ENCODE peak calls at places on chromosomes 13 and 19, in five cellular contexts. One of them, this sample, is unnamed. For H3K27me3 and H3K9me3, the result is how much of the 10 kb centered on the place peaks cover.

GRCh38 chr19:34299576-34299975 is 45.2 kb downstream of the GARRE1 start:
- DNase-seq in left lung: no peak
- DNase-seq in mammary epithelial cell: no peak
- DNase-seq in cardiac muscle cell: no peak
- DNase-seq in ascending aorta: no peak
- DNase-seq in this sample: no peak

GRCh38 chr19:709965-710714 is 1.4 kb downstream of the PALM start:
- DNase-seq in left lung: no peak
- DNase-seq in mammary epithelial cell: no peak
- DNase-seq in cardiac muscle cell: no peak
- DNase-seq in ascending aorta: no peak
- DNase-seq in this sample: no peak

GRCh38 chr13:111846396-111847174 is 220.4 kb upstream of the SOX1 start:
- DNase-seq in left lung: no peak
- DNase-seq in mammary epithelial cell: no peak
- DNase-seq in cardiac muscle cell: no peak
- DNase-seq in ascending aorta: no peak
- DNase-seq in this sample: no peak

GRCh38 chr13:23321534-23322241 is 111.8 kb downstream of the SACS start:
- DNase-seq in left lung: peak
- DNase-seq in mammary epithelial cell: peak
- DNase-seq in cardiac muscle cell: peak
- DNase-seq in ascending aorta: peak
- DNase-seq in this sample: peak

GRCh38 chr13:96229356-96229755 is 139.4 kb downstream of the HS6ST3 start:
- DNase-seq in left lung: no peak
- DNase-seq in mammary epithelial cell: peak
- DNase-seq in cardiac muscle cell: peak
- DNase-seq in ascending aorta: no peak
- DNase-seq in this sample: peak

GRCh38 chr19:46480409-46480808 is 9.0 kb upstream of the PNMA8A start:
- DNase-seq in left lung: no peak
- DNase-seq in mammary epithelial cell: no peak
- DNase-seq in cardiac muscle cell: peak
- DNase-seq in ascending aorta: no peak
- DNase-seq in this sample: no peak

GRCh38 chr13:100815476-100816046 is 141.0 kb upstream of the TMTC4 start:
- DNase-seq in left lung: no peak
- DNase-seq in mammary epithelial cell: peak
- DNase-seq in cardiac muscle cell: no peak
- DNase-seq in ascending aorta: no peak
- DNase-seq in this sample: no peak

GRCh38 chr13:50990540-50991506 is 81.2 kb downstream of the RNASEH2B start:
- DNase-seq in left lung: peak
- DNase-seq in mammary epithelial cell: no peak
- DNase-seq in cardiac muscle cell: peak
- DNase-seq in ascending aorta: peak
- DNase-seq in this sample: no peak

GRCh38 chr13:41199061-41199460 is 4.7 kb upstream of the KBTBD7 start:
- DNase-seq in left lung: no peak
- DNase-seq in mammary epithelial cell: no peak
- DNase-seq in cardiac muscle cell: no peak
- DNase-seq in ascending aorta: no peak
- DNase-seq in this sample: no peak

GRCh38 chr19:6260912-6261636 is 18.7 kb downstream of the MLLT1 start:
- DNase-seq in left lung: no peak
- DNase-seq in mammary epithelial cell: no peak
- DNase-seq in cardiac muscle cell: no peak
- DNase-seq in ascending aorta: no peak
- DNase-seq in this sample: no peak

GRCh38 chr19:32018014-32018413 is 327.4 kb upstream of the ZNF507 start:
- DNase-seq in left lung: no peak
- DNase-seq in mammary epithelial cell: peak
- DNase-seq in cardiac muscle cell: peak
- DNase-seq in ascending aorta: no peak
- DNase-seq in this sample: no peak

GRCh38 chr13:113002206-113002821 is 33.3 kb downstream of the MCF2L start:
- DNase-seq in left lung: no peak
- DNase-seq in mammary epithelial cell: no peak
- DNase-seq in cardiac muscle cell: no peak
- DNase-seq in ascending aorta: no peak
- DNase-seq in this sample: no peak

GRCh38 chr13:28819046-28819747 is 942 bp upstream of the MTUS2 start:
- DNase-seq in left lung: no peak
- DNase-seq in mammary epithelial cell: peak
- DNase-seq in cardiac muscle cell: peak
- DNase-seq in ascending aorta: no peak
- DNase-seq in this sample: peak

GRCh38 chr13:101545521-101545920 is 93.0 kb downstream of the ITGBL1 start:
- DNase-seq in left lung: no peak
- DNase-seq in mammary epithelial cell: no peak
- DNase-seq in cardiac muscle cell: no peak
- DNase-seq in ascending aorta: peak
- DNase-seq in this sample: no peak

GRCh38 chr19:10998045-10998533 is 37.3 kb downstream of the SMARCA4 start:
- DNase-seq in left lung: no peak
- DNase-seq in mammary epithelial cell: no peak
- DNase-seq in cardiac muscle cell: peak
- DNase-seq in ascending aorta: no peak
- DNase-seq in this sample: no peak

GRCh38 chr13:92074658-92075057 is 676.2 kb downstream of the GPC5 start:
- DNase-seq in left lung: no peak
- DNase-seq in mammary epithelial cell: no peak
- DNase-seq in cardiac muscle cell: peak
- DNase-seq in ascending aorta: no peak
- DNase-seq in this sample: peak

GRCh38 chr19:55069137-55069858 is 6.3 kb upstream of the RDH13 start:
- DNase-seq in left lung: no peak
- DNase-seq in mammary epithelial cell: peak
- DNase-seq in cardiac muscle cell: peak
- DNase-seq in ascending aorta: no peak
- DNase-seq in this sample: peak

GRCh38 chr19:39481229-39481545 is 549 bp downstream of the TIMM50 start:
- DNase-seq in left lung: no peak
- DNase-seq in mammary epithelial cell: no peak
- DNase-seq in cardiac muscle cell: peak
- DNase-seq in ascending aorta: no peak
- DNase-seq in this sample: no peak

GRCh38 chr19:18202759-18203407 is 959 bp downstream of the RAB3A start:
- DNase-seq in left lung: peak
- DNase-seq in mammary epithelial cell: peak
- DNase-seq in cardiac muscle cell: peak
- DNase-seq in ascending aorta: no peak
- DNase-seq in this sample: peak

GRCh38 chr19:6521718-6522646 is 8.8 kb upstream of the TNFSF9 start:
- DNase-seq in left lung: no peak
- DNase-seq in mammary epithelial cell: no peak
- DNase-seq in cardiac muscle cell: peak
- DNase-seq in ascending aorta: no peak
- DNase-seq in this sample: no peak

GRCh38 chr13:21100994-21101757 is 39.8 kb upstream of the LATS2 start:
- DNase-seq in left lung: no peak
- DNase-seq in mammary epithelial cell: peak
- DNase-seq in cardiac muscle cell: no peak
- DNase-seq in ascending aorta: peak
- DNase-seq in this sample: no peak

GRCh38 chr13:22717036-22717435 is 463.7 kb upstream of the SGCG start:
- DNase-seq in left lung: no peak
- DNase-seq in mammary epithelial cell: no peak
- DNase-seq in cardiac muscle cell: no peak
- DNase-seq in ascending aorta: no peak
- DNase-seq in this sample: no peak

GRCh38 chr19:17758528-17758927 is 7.3 kb downstream of the FCHO1 start:
- DNase-seq in left lung: no peak
- DNase-seq in mammary epithelial cell: no peak
- DNase-seq in cardiac muscle cell: no peak
- DNase-seq in ascending aorta: no peak
- DNase-seq in this sample: no peak

GRCh38 chr19:39498262-39499081 is at the start of gene DLL3:
- DNase-seq in left lung: no peak
- DNase-seq in mammary epithelial cell: peak
- DNase-seq in cardiac muscle cell: no peak
- DNase-seq in ascending aorta: no peak
- DNase-seq in this sample: no peak

GRCh38 chr19:32372726-32373613 is 27.6 kb downstream of the ZNF507 start:
- DNase-seq in left lung: no peak
- DNase-seq in mammary epithelial cell: no peak
- DNase-seq in cardiac muscle cell: no peak
- DNase-seq in ascending aorta: no peak
- DNase-seq in this sample: no peak

GRCh38 chr13:83618966-83619365 is 263.3 kb downstream of the SLITRK1 start:
- DNase-seq in left lung: no peak
- DNase-seq in mammary epithelial cell: peak
- DNase-seq in cardiac muscle cell: peak
- DNase-seq in ascending aorta: no peak
- DNase-seq in this sample: no peak

GRCh38 chr13:97749174-97749573 is 204.3 kb upstream of the IPO5 start:
- DNase-seq in left lung: no peak
- DNase-seq in mammary epithelial cell: peak
- DNase-seq in cardiac muscle cell: peak
- DNase-seq in ascending aorta: no peak
- DNase-seq in this sample: no peak

GRCh38 chr19:33000510-33000909 is 28.5 kb downstream of the FAAP24 start:
- DNase-seq in left lung: no peak
- DNase-seq in mammary epithelial cell: no peak
- DNase-seq in cardiac muscle cell: no peak
- DNase-seq in ascending aorta: no peak
- DNase-seq in this sample: no peak

GRCh38 chr19:31356587-31357314 is 7.5 kb upstream of the TSHZ3 start:
- DNase-seq in left lung: peak
- DNase-seq in mammary epithelial cell: no peak
- DNase-seq in cardiac muscle cell: no peak
- DNase-seq in ascending aorta: no peak
- DNase-seq in this sample: no peak

GRCh38 chr19:19372656-19373416 is 32.6 kb upstream of the GATAD2A start:
- DNase-seq in left lung: peak
- DNase-seq in mammary epithelial cell: no peak
- DNase-seq in cardiac muscle cell: peak
- DNase-seq in ascending aorta: peak
- DNase-seq in this sample: peak

GRCh38 chr13:113545931-113546516 is 38.5 kb upstream of the TFDP1 start:
- DNase-seq in left lung: peak
- DNase-seq in mammary epithelial cell: no peak
- DNase-seq in cardiac muscle cell: no peak
- DNase-seq in ascending aorta: peak
- DNase-seq in this sample: no peak

GRCh38 chr19:7635670-7636069 is 1.2 kb upstream of the STXBP2 start:
- DNase-seq in left lung: no peak
- DNase-seq in mammary epithelial cell: no peak
- DNase-seq in cardiac muscle cell: no peak
- DNase-seq in ascending aorta: no peak
- DNase-seq in this sample: no peak
- H3K27me3 ChIP-seq in left lung: under half
- H3K27me3 ChIP-seq in mammary epithelial cell: under half
- H3K27me3 ChIP-seq in cardiac muscle cell: under half
- H3K27me3 ChIP-seq in ascending aorta: under half
- H3K27me3 ChIP-seq in this sample: under half

GRCh38 chr19:58060231-58060630 is 1.1 kb downstream of the ZNF135 start:
- DNase-seq in left lung: no peak
- DNase-seq in mammary epithelial cell: no peak
- DNase-seq in cardiac muscle cell: no peak
- DNase-seq in ascending aorta: no peak
- DNase-seq in this sample: no peak

GRCh38 chr19:58059003-58059671 is at the start of gene ZNF135:
- DNase-seq in left lung: peak
- DNase-seq in mammary epithelial cell: peak
- DNase-seq in cardiac muscle cell: peak
- DNase-seq in ascending aorta: peak
- DNase-seq in this sample: no peak

GRCh38 chr19:58058428-58058827 is 654 bp upstream of the ZNF135 start:
- DNase-seq in left lung: no peak
- DNase-seq in mammary epithelial cell: no peak
- DNase-seq in cardiac muscle cell: no peak
- DNase-seq in ascending aorta: no peak
- DNase-seq in this sample: no peak

GRCh38 chr19:58056861-58057260 is 2.2 kb upstream of the ZNF135 start:
- DNase-seq in left lung: no peak
- DNase-seq in mammary epithelial cell: no peak
- DNase-seq in cardiac muscle cell: no peak
- DNase-seq in ascending aorta: no peak
- DNase-seq in this sample: no peak

GRCh38 chr19:58059681-58060080 is 599 bp downstream of the ZNF135 start:
- DNase-seq in left lung: no peak
- DNase-seq in mammary epithelial cell: no peak
- DNase-seq in cardiac muscle cell: no peak
- DNase-seq in ascending aorta: no peak
- DNase-seq in this sample: no peak
- H3K9me3 ChIP-seq in left lung: half or more
- H3K9me3 ChIP-seq in mammary epithelial cell: under half
- H3K9me3 ChIP-seq in cardiac muscle cell: under half
- H3K9me3 ChIP-seq in ascending aorta: under half
- H3K9me3 ChIP-seq in this sample: under half

GRCh38 chr13:95019886-95020285 is 281.4 kb downstream of the ABCC4 start:
- DNase-seq in left lung: no peak
- DNase-seq in mammary epithelial cell: no peak
- DNase-seq in cardiac muscle cell: no peak
- DNase-seq in ascending aorta: no peak
- DNase-seq in this sample: no peak

GRCh38 chr13:95020298-95020987 is 280.8 kb downstream of the ABCC4 start:
- DNase-seq in left lung: no peak
- DNase-seq in mammary epithelial cell: peak
- DNase-seq in cardiac muscle cell: no peak
- DNase-seq in ascending aorta: no peak
- DNase-seq in this sample: no peak

GRCh38 chr13:95025116-95025515 is 276.1 kb downstream of the ABCC4 start:
- DNase-seq in left lung: no peak
- DNase-seq in mammary epithelial cell: no peak
- DNase-seq in cardiac muscle cell: no peak
- DNase-seq in ascending aorta: no peak
- DNase-seq in this sample: no peak

GRCh38 chr13:95027638-95028037 is 273.6 kb downstream of the ABCC4 start:
- DNase-seq in left lung: no peak
- DNase-seq in mammary epithelial cell: no peak
- DNase-seq in cardiac muscle cell: no peak
- DNase-seq in ascending aorta: no peak
- DNase-seq in this sample: no peak

GRCh38 chr13:95023405-95023804 is 277.8 kb downstream of the ABCC4 start:
- DNase-seq in left lung: no peak
- DNase-seq in mammary epithelial cell: peak
- DNase-seq in cardiac muscle cell: no peak
- DNase-seq in ascending aorta: no peak
- DNase-seq in this sample: no peak
- H3K27me3 ChIP-seq in left lung: under half
- H3K27me3 ChIP-seq in mammary epithelial cell: under half
- H3K27me3 ChIP-seq in cardiac muscle cell: under half
- H3K27me3 ChIP-seq in ascending aorta: under half
- H3K27me3 ChIP-seq in this sample: under half

DNA sequence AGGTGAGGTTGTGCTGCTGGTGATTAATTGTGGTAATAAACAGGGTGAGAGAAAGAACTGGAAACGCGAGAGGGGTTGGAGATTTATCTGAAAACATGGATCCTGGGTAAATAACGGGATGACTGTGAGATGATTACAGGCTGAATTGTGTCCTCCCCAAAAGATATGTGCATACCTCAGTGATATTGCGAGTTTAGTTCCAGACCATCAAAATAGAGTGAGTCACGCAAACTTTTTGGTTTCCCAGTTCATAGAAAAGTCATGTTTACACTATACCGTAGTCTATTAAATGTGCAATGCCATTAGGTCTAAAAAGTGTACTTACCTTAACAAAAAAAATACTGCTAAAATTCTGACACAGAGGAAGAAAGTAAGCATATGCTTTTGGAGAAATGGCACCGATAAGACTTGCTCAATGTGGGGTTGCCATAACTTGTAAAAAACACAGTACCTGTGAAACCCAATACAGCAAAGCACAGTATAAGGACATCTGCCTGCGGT is 787.5 kb downstream of the UQCRFS1 start:
- DNase-seq in left lung: no peak
- DNase-seq in mammary epithelial cell: peak
- DNase-seq in cardiac muscle cell: peak
- DNase-seq in ascending aorta: no peak
- DNase-seq in this sample: no peak
- H3K9me3 ChIP-seq in left lung: under half
- H3K9me3 ChIP-seq in mammary epithelial cell: under half
- H3K9me3 ChIP-seq in cardiac muscle cell: under half
- H3K9me3 ChIP-seq in ascending aorta: under half
- H3K9me3 ChIP-seq in this sample: under half

This sample was measured in MM.1S.